ENCODE peak calls at places on chromosomes 16 and 17, in nine cellular contexts. O is CD4-positive, alpha-beta T cell; G is NCI-H2029 treated with DMSO at 0.1 percent for 48 hours; Q is NCI-H1048; S is naive thymus-derived CD8-positive, alpha-beta T cell; V is small intestine; E is Right ventricle myocardium superior; N is activated T-cell treated with anti-CD3 and anti-CD28 coated beads, Interleukin-2, amount 50 U/mL, for 4 hours; Z is left cardiac atrium. A is an unnamed sample.

GRCh38 chr17:1766382-1767135 is 4.7 kb downstream of the SERPINF1 start:
- DNase-seq in Q (no peak), O (no peak), V (no peak), S (no peak), G (no peak), Z (peak), E (peak), N (no peak), A (no peak)

GRCh38 chr16:73056911-73057310 is 9.0 kb upstream of the ZFHX3 start:
- DNase-seq in S (no peak), V (no peak), O (no peak), Q (no peak), G (no peak), N (no peak), Z (no peak), E (no peak), A (no peak)

GRCh38 chr16:25372716-25373115 is 115.1 kb upstream of the ZKSCAN2 start:
- DNase-seq in O (no peak), V (no peak), N (no peak), Q (no peak), S (no peak), E (no peak), G (no peak), Z (no peak), A (no peak)

GRCh38 chr17:18321309-18321708 is 6.2 kb downstream of the SMCR8 start:
- DNase-seq in N (no peak), E (no peak), S (no peak), Z (no peak), V (no peak), O (no peak), Q (no peak), G (no peak), A (no peak)

GRCh38 chr16:8641671-8642070 is 20.2 kb downstream of the METTL22 start:
- DNase-seq in S (no peak), Z (no peak), G (no peak), V (no peak), Q (no peak), E (no peak), N (no peak), O (no peak), A (no peak)

GRCh38 chr16:12323007-12323699 is 346.6 kb downstream of the SNX29 start:
- DNase-seq in V (no peak), E (no peak), O (no peak), Q (no peak), S (peak), Z (no peak), N (no peak), G (no peak), A (peak)

GRCh38 chr17:79942591-79943353 is 92.9 kb downstream of the TBC1D16 start:
- DNase-seq in S (peak), Z (peak), Q (no peak), E (peak), O (no peak), G (no peak), V (no peak), N (peak), A (no peak)

GRCh38 chr17:49439305-49439672 is 24.6 kb upstream of the PHB1 start:
- DNase-seq in N (no peak), V (no peak), Z (no peak), G (no peak), S (no peak), E (no peak), Q (no peak), O (no peak), A (no peak)

GRCh38 chr16:10637337-10638037 is 57.1 kb upstream of the EMP2 start:
- DNase-seq in N (no peak), G (no peak), S (no peak), Z (no peak), O (no peak), Q (no peak), V (no peak), E (no peak), A (no peak)

GRCh38 chr17:29090746-29091395 is 47.9 kb downstream of the PIPOX start:
- DNase-seq in Z (no peak), V (no peak), O (no peak), G (no peak), N (no peak), Q (no peak), S (no peak), E (no peak), A (no peak)

GRCh38 chr17:511001-511690 is 158.5 kb upstream of the RPH3AL start:
- DNase-seq in V (no peak), Q (no peak), G (no peak), E (no peak), S (no peak), N (no peak), Z (no peak), O (no peak), A (no peak)

GRCh38 chr16:55297062-55297909 is 26.7 kb upstream of the IRX6 start:
- DNase-seq in Q (no peak), O (no peak), G (no peak), N (no peak), S (no peak), E (no peak), Z (no peak), V (no peak), A (no peak)

GRCh38 chr16:48895142-48895541 is 285.2 kb upstream of the N4BP1 start:
- DNase-seq in Q (no peak), V (no peak), S (no peak), N (no peak), G (no peak), E (no peak), Z (no peak), O (no peak), A (no peak)

GRCh38 chr16:745739-746138 is 4.9 kb upstream of the CIAO3 start:
- DNase-seq in E (no peak), N (no peak), V (no peak), O (no peak), Q (no peak), S (no peak), Z (no peak), G (no peak), A (no peak)

GRCh38 chr17:16534236-16534635 is 34.8 kb downstream of the ZNF287 start:
- DNase-seq in V (no peak), Q (no peak), G (no peak), Z (no peak), N (no peak), E (no peak), S (no peak), O (no peak), A (no peak)

GRCh38 chr17:32494621-32495346 is 8.0 kb downstream of the CDK5R1 start:
- DNase-seq in O (no peak), S (peak), N (no peak), V (no peak), Q (no peak), E (no peak), Z (no peak), G (no peak), A (no peak)

GRCh38 chr16:29808219-29808900 is 2.0 kb downstream of the MAZ start:
- DNase-seq in S (peak), E (no peak), Z (no peak), V (no peak), O (no peak), N (no peak), Q (no peak), G (no peak), A (no peak)

GRCh38 chr16:11752856-11753255 is 10.2 kb upstream of the TXNDC11 start:
- DNase-seq in S (no peak), E (no peak), Z (no peak), V (peak), N (no peak), Q (no peak), G (peak), O (no peak), A (no peak)

GRCh38 chr17:63635787-63636186 is 13.6 kb downstream of the MAP3K3 start:
- DNase-seq in Q (no peak), G (no peak), O (no peak), S (no peak), N (no peak), Z (no peak), V (no peak), E (no peak), A (no peak)

GRCh38 chr17:67456889-67457288 is 79.8 kb downstream of the PITPNC1 start:
- DNase-seq in E (no peak), S (no peak), Z (no peak), V (no peak), Q (no peak), N (no peak), G (no peak), O (no peak), A (no peak)

GRCh38 chr17:59620518-59621259 is 994 bp downstream of the CLTC start:
- DNase-seq in S (peak), N (peak), Z (peak), G (no peak), O (peak), Q (no peak), V (peak), E (no peak), A (peak)

GRCh38 chr17:78958556-78959191 is 21.0 kb downstream of the LGALS3BP start:
- DNase-seq in E (no peak), Z (no peak), S (no peak), O (no peak), V (peak), Q (no peak), N (no peak), G (no peak), A (no peak)

GRCh38 chr17:35984140-35984539 is 2.4 kb downstream of the CCL14 start:
- DNase-seq in O (no peak), V (no peak), E (no peak), Q (no peak), S (no peak), N (no peak), G (no peak), Z (no peak), A (no peak)

GRCh38 chr17:79919164-79919585 is 79.9 kb upstream of the CBX4 start:
- DNase-seq in V (peak), S (no peak), G (peak), E (peak), Z (peak), O (no peak), Q (no peak), N (no peak), A (no peak)

GRCh38 chr17:76527430-76528111 is 9.9 kb downstream of the CYGB start:
- DNase-seq in Q (no peak), N (peak), Z (peak), O (peak), E (peak), V (peak), S (peak), G (no peak), A (peak)

GRCh38 chr16:46857261-46857962 is 26.4 kb upstream of the C16orf87 start:
- DNase-seq in E (no peak), N (no peak), O (no peak), V (peak), G (no peak), S (no peak), Q (no peak), Z (no peak), A (no peak)

GRCh38 chr16:80375973-80376372 is 164.8 kb upstream of the DYNLRB2 start:
- DNase-seq in Q (no peak), N (no peak), G (no peak), E (no peak), O (no peak), V (no peak), Z (no peak), S (no peak), A (no peak)

GRCh38 chr16:81466351-81466960 is 21.8 kb downstream of the CMIP start:
- DNase-seq in O (no peak), G (no peak), E (no peak), Q (no peak), V (no peak), S (no peak), Z (no peak), N (no peak), A (no peak)